ENCODE peak calls at places on chromosomes 2 and 18, in four cellular contexts. P is activated naive CD4-positive, alpha-beta T cell treated with Interleukin-2 at 50 U/mL for 16 hours; I is COR-L47; C is amniotic stem cell. Y is an unnamed sample.

GRCh38 chr18:70276416-70277145 is 12.3 kb upstream of the SOCS6 start:
- DNase-seq in P (no peak), I (no peak), C (no peak), Y (no peak)

GRCh38 chr2:118855451-118856279 is 8.2 kb upstream of the EN1 start:
- DNase-seq in P (peak; percentile 82), I (peak; percentile 50), C (peak; percentile 51), Y (peak; percentile 20)

GRCh38 chr2:37324536-37324785 is 172 bp downstream of the PRKD3 start:
- DNase-seq in P (peak; percentile 75), I (no peak), C (no peak), Y (no peak)

GRCh38 chr2:225103737-225104141 is 61.5 kb upstream of the DOCK10 start:
- DNase-seq in P (no peak), I (no peak), C (no peak), Y (peak; percentile 64)

GRCh38 chr18:48825101-48825745 is 125.5 kb downstream of the SMAD7 start:
- DNase-seq in P (no peak), I (no peak), C (peak; percentile 37), Y (no peak)

GRCh38 chr2:10132596-10132995 is 10.1 kb downstream of the RRM2 start:
- DNase-seq in P (no peak), I (no peak), C (no peak), Y (no peak)

GRCh38 chr2:160736148-160736547 is 242.5 kb upstream of the RBMS1 start:
- DNase-seq in P (no peak), I (no peak), C (no peak), Y (no peak)

GRCh38 chr2:28552045-28552823 is 56.4 kb downstream of the PLB1 start:
- DNase-seq in P (no peak), I (no peak), C (no peak), Y (no peak)

GRCh38 chr2:46847185-46847710 is 68.4 kb downstream of the MCFD2 start:
- DNase-seq in P (no peak), I (peak; percentile 92), C (peak; percentile 83), Y (peak; percentile 63)

GRCh38 chr2:65366595-65367125 is 65.7 kb downstream of the SPRED2 start:
- DNase-seq in P (peak; percentile 26), I (no peak), C (peak; percentile 85), Y (peak; percentile 93)

GRCh38 chr2:67032091-67032490 is 365.0 kb upstream of the ETAA1 start:
- DNase-seq in P (no peak), I (no peak), C (no peak), Y (no peak)

GRCh38 chr2:177644838-177645237 is 252.3 kb downstream of the AGPS start:
- DNase-seq in P (no peak), I (no peak), C (no peak), Y (no peak)

GRCh38 chr2:239742377-239742776 is 282.8 kb downstream of the NDUFA10 start:
- DNase-seq in P (no peak), I (no peak), C (no peak), Y (no peak)

GRCh38 chr2:8146329-8147048 is 535.4 kb upstream of the ID2 start:
- DNase-seq in P (no peak), I (peak; percentile 59), C (no peak), Y (no peak)

GRCh38 chr18:50853863-50854271 is 25.1 kb upstream of the ME2 start:
- DNase-seq in P (no peak), I (no peak), C (no peak), Y (peak; percentile 47)

GRCh38 chr2:206824219-206824618 is 58.8 kb downstream of the FASTKD2 start:
- DNase-seq in P (no peak), I (no peak), C (no peak), Y (no peak)

GRCh38 chr2:117855886-117856285 is 41.4 kb downstream of the DDX18 start:
- DNase-seq in P (no peak), I (no peak), C (no peak), Y (no peak)